ENCODE peak calls at places on chromosomes 5 and 9, in four cellular contexts. L, M, D and S are unnamed samples.

GRCh38 chr9:17757816-17758215 is 178.9 kb downstream of the SH3GL2 start:
- DNase-seq in D (no peak), L (peak), M (no peak), S (no peak)

GRCh38 chr5:15026944-15027343 is 155.4 kb upstream of the ANKH start:
- DNase-seq in M (no peak), L (no peak), D (no peak), S (no peak)

GRCh38 chr5:66337827-66338226 is 193.7 kb downstream of the SREK1 start:
- DNase-seq in M (no peak), D (no peak), L (no peak), S (no peak)

GRCh38 chr5:148729182-148729581 is 74.9 kb upstream of the HTR4 start:
- DNase-seq in D (no peak), L (peak), M (no peak), S (no peak)

GRCh38 chr5:59236996-59237395 is 654.1 kb downstream of the RAB3C start:
- DNase-seq in M (no peak), L (no peak), D (no peak), S (no peak)

GRCh38 chr5:37665889-37666288 is 174.0 kb downstream of the GDNF start:
- DNase-seq in L (no peak), D (no peak), M (peak), S (no peak)

GRCh38 chr9:113558632-113559502 is 95.3 kb downstream of the RGS3 start:
- DNase-seq in L (peak), D (peak), M (peak), S (no peak)

GRCh38 chr9:85321561-85321960 is 420.2 kb downstream of the AGTPBP1 start:
- DNase-seq in M (no peak), L (no peak), D (no peak), S (no peak)

GRCh38 chr5:36558652-36559051 is 47.8 kb upstream of the SLC1A3 start:
- DNase-seq in M (no peak), D (no peak), L (no peak), S (no peak)

GRCh38 chr5:43729846-43730478 is 127.0 kb downstream of the NNT start:
- DNase-seq in L (peak), M (peak), D (no peak), S (no peak)

GRCh38 chr9:138083873-138084272 is 206.3 kb downstream of the CACNA1B start:
- DNase-seq in L (no peak), D (no peak), M (no peak), S (no peak)

GRCh38 chr5:127492854-127493738 is 24.3 kb upstream of the PRRC1 start:
- DNase-seq in L (peak), D (no peak), M (peak), S (no peak)

GRCh38 chr9:110926828-110927227 is 111.4 kb downstream of the LPAR1 start:
- DNase-seq in L (no peak), M (no peak), D (no peak), S (no peak)

GRCh38 chr5:168315991-168316578 is 24.6 kb downstream of the WWC1 start:
- DNase-seq in L (no peak), M (no peak), D (no peak), S (no peak)

GRCh38 chr9:14769235-14769580 is 46.7 kb upstream of the CER1 start:
- DNase-seq in M (peak), D (no peak), L (peak), S (no peak)

GRCh38 chr9:131667576-131667975 is 72.3 kb downstream of the RAPGEF1 start:
- DNase-seq in L (peak), D (no peak), M (peak), S (no peak)

GRCh38 chr9:92468206-92468605 is 14.1 kb downstream of the ASPN start:
- DNase-seq in L (peak), D (no peak), M (peak), S (no peak)

GRCh38 chr5:181088289-181088688 is 42.7 kb downstream of the OR2V1 start:
- DNase-seq in D (no peak), L (peak), M (no peak), S (no peak)

GRCh38 chr5:102152906-102153787 is 142.9 kb downstream of the SLCO4C1 start:
- DNase-seq in M (no peak), L (peak), D (no peak), S (no peak)

GRCh38 chr5:153523831-153524230 is 33.4 kb downstream of the GRIA1 start:
- DNase-seq in D (no peak), L (peak), M (peak), S (no peak)

GRCh38 chr5:82167372-82167771 is 110.8 kb downstream of the RPS23 start:
- DNase-seq in L (no peak), D (no peak), M (no peak), S (no peak)

GRCh38 chr5:176606875-176607274 is 3.1 kb downstream of the GPRIN1 start:
- DNase-seq in L (no peak), M (no peak), D (no peak), S (no peak)

GRCh38 chr5:149543361-149544198 is 7.7 kb downstream of the CSNK1A1 start:
- DNase-seq in M (no peak), L (no peak), D (no peak), S (no peak)

GRCh38 chr5:157575096-157575872 is at the start of gene ADAM19:
- DNase-seq in D (peak), L (peak), M (peak), S (no peak)

GRCh38 chr9:105445203-105445881 is 2.5 kb upstream of the FSD1L start:
- DNase-seq in D (no peak), M (no peak), L (peak), S (no peak)

GRCh38 chr5:5183192-5183699 is 43.1 kb downstream of the ADAMTS16 start:
- DNase-seq in D (no peak), M (no peak), L (no peak), S (no peak)

GRCh38 chr5:178595750-178596149 is 5.6 kb upstream of the COL23A1 start:
- DNase-seq in D (no peak), L (no peak), M (no peak), S (no peak)